ENCODE peak calls at places on chromosome 18, in ten cellular contexts. One of them, this sample, is unnamed.

GRCh38 chr18:35042389-35043066 is 1.3 kb downstream of the MAPRE2 start:
- DNase-seq in HS-27A: no peak
- DNase-seq in effector memory CD8-positive, alpha-beta T cell: peak
- DNase-seq in HFF-Myc: no peak
- DNase-seq in RKO: peak
- DNase-seq in Calu3: no peak
- DNase-seq in DMS153: no peak
- DNase-seq in fibroblast of lung: peak
- DNase-seq in HEK293T: no peak
- DNase-seq in RCC 7860: no peak
- DNase-seq in this sample: no peak

GRCh38 chr18:48946329-48946835 is 4.4 kb downstream of the SMAD7 start:
- DNase-seq in HS-27A: no peak
- DNase-seq in effector memory CD8-positive, alpha-beta T cell: no peak
- DNase-seq in HFF-Myc: no peak
- DNase-seq in RKO: no peak
- DNase-seq in Calu3: peak
- DNase-seq in DMS153: peak
- DNase-seq in fibroblast of lung: peak
- DNase-seq in HEK293T: no peak
- DNase-seq in RCC 7860: peak
- DNase-seq in this sample: peak

GRCh38 chr18:69883781-69884180 is 63.9 kb downstream of the CD226 start:
- DNase-seq in HS-27A: no peak
- DNase-seq in effector memory CD8-positive, alpha-beta T cell: no peak
- DNase-seq in HFF-Myc: no peak
- DNase-seq in RKO: no peak
- DNase-seq in Calu3: no peak
- DNase-seq in DMS153: no peak
- DNase-seq in fibroblast of lung: no peak
- DNase-seq in HEK293T: no peak
- DNase-seq in RCC 7860: no peak
- DNase-seq in this sample: no peak

GRCh38 chr18:24276994-24277393 is 120.6 kb downstream of the OSBPL1A start:
- DNase-seq in HS-27A: no peak
- DNase-seq in effector memory CD8-positive, alpha-beta T cell: no peak
- DNase-seq in HFF-Myc: no peak
- DNase-seq in RKO: no peak
- DNase-seq in Calu3: no peak
- DNase-seq in DMS153: no peak
- DNase-seq in fibroblast of lung: no peak
- DNase-seq in HEK293T: no peak
- DNase-seq in RCC 7860: no peak
- DNase-seq in this sample: no peak

GRCh38 chr18:37019157-37019571 is 190.2 kb downstream of the KIAA1328 start:
- DNase-seq in HS-27A: no peak
- DNase-seq in effector memory CD8-positive, alpha-beta T cell: no peak
- DNase-seq in HFF-Myc: peak
- DNase-seq in RKO: peak
- DNase-seq in Calu3: peak
- DNase-seq in DMS153: no peak
- DNase-seq in fibroblast of lung: peak
- DNase-seq in HEK293T: peak
- DNase-seq in RCC 7860: no peak
- DNase-seq in this sample: peak

GRCh38 chr18:7000484-7001096 is 117.0 kb downstream of the LAMA1 start:
- DNase-seq in HS-27A: no peak
- DNase-seq in effector memory CD8-positive, alpha-beta T cell: no peak
- DNase-seq in HFF-Myc: no peak
- DNase-seq in RKO: peak
- DNase-seq in Calu3: no peak
- DNase-seq in DMS153: no peak
- DNase-seq in fibroblast of lung: no peak
- DNase-seq in HEK293T: peak
- DNase-seq in RCC 7860: peak
- DNase-seq in this sample: no peak

GRCh38 chr18:46939337-46939963 is 22.0 kb downstream of the KATNAL2 start:
- DNase-seq in HS-27A: no peak
- DNase-seq in effector memory CD8-positive, alpha-beta T cell: no peak
- DNase-seq in HFF-Myc: no peak
- DNase-seq in RKO: peak
- DNase-seq in Calu3: no peak
- DNase-seq in DMS153: no peak
- DNase-seq in fibroblast of lung: peak
- DNase-seq in HEK293T: no peak
- DNase-seq in RCC 7860: peak
- DNase-seq in this sample: no peak

GRCh38 chr18:79588131-79588635 is 91.4 kb upstream of the CTDP1 start:
- DNase-seq in HS-27A: no peak
- DNase-seq in effector memory CD8-positive, alpha-beta T cell: no peak
- DNase-seq in HFF-Myc: no peak
- DNase-seq in RKO: no peak
- DNase-seq in Calu3: no peak
- DNase-seq in DMS153: no peak
- DNase-seq in fibroblast of lung: no peak
- DNase-seq in HEK293T: no peak
- DNase-seq in RCC 7860: no peak
- DNase-seq in this sample: no peak

GRCh38 chr18:48073231-48073930 is 142.9 kb upstream of the SMAD2 start:
- DNase-seq in HS-27A: no peak
- DNase-seq in effector memory CD8-positive, alpha-beta T cell: no peak
- DNase-seq in HFF-Myc: no peak
- DNase-seq in RKO: no peak
- DNase-seq in Calu3: no peak
- DNase-seq in DMS153: no peak
- DNase-seq in fibroblast of lung: no peak
- DNase-seq in HEK293T: no peak
- DNase-seq in RCC 7860: no peak
- DNase-seq in this sample: no peak

GRCh38 chr18:74411475-74411874 is 45.6 kb downstream of the DIPK1C start:
- DNase-seq in HS-27A: no peak
- DNase-seq in effector memory CD8-positive, alpha-beta T cell: no peak
- DNase-seq in HFF-Myc: no peak
- DNase-seq in RKO: no peak
- DNase-seq in Calu3: no peak
- DNase-seq in DMS153: no peak
- DNase-seq in fibroblast of lung: no peak
- DNase-seq in HEK293T: no peak
- DNase-seq in RCC 7860: no peak
- DNase-seq in this sample: no peak

GRCh38 chr18:31497404-31497710 is 620 bp upstream of the DSG2 start:
- DNase-seq in HS-27A: no peak
- DNase-seq in effector memory CD8-positive, alpha-beta T cell: no peak
- DNase-seq in HFF-Myc: no peak
- DNase-seq in RKO: no peak
- DNase-seq in Calu3: no peak
- DNase-seq in DMS153: no peak
- DNase-seq in fibroblast of lung: no peak
- DNase-seq in HEK293T: no peak
- DNase-seq in RCC 7860: no peak
- DNase-seq in this sample: no peak

GRCh38 chr18:57077786-57078552 is 68.9 kb upstream of the BOD1L2 start:
- DNase-seq in HS-27A: no peak
- DNase-seq in effector memory CD8-positive, alpha-beta T cell: peak
- DNase-seq in HFF-Myc: no peak
- DNase-seq in RKO: no peak
- DNase-seq in Calu3: no peak
- DNase-seq in DMS153: no peak
- DNase-seq in fibroblast of lung: no peak
- DNase-seq in HEK293T: no peak
- DNase-seq in RCC 7860: no peak
- DNase-seq in this sample: no peak

GRCh38 chr18:79884963-79885728 is 66.3 kb downstream of the SLC66A2 start:
- DNase-seq in HS-27A: no peak
- DNase-seq in effector memory CD8-positive, alpha-beta T cell: no peak
- DNase-seq in HFF-Myc: no peak
- DNase-seq in RKO: no peak
- DNase-seq in Calu3: no peak
- DNase-seq in DMS153: no peak
- DNase-seq in fibroblast of lung: no peak
- DNase-seq in HEK293T: no peak
- DNase-seq in RCC 7860: no peak
- DNase-seq in this sample: no peak

GRCh38 chr18:23146861-23147469 is 11.7 kb downstream of the CABLES1 start:
- DNase-seq in HS-27A: no peak
- DNase-seq in effector memory CD8-positive, alpha-beta T cell: no peak
- DNase-seq in HFF-Myc: no peak
- DNase-seq in RKO: no peak
- DNase-seq in Calu3: no peak
- DNase-seq in DMS153: no peak
- DNase-seq in fibroblast of lung: no peak
- DNase-seq in HEK293T: no peak
- DNase-seq in RCC 7860: no peak
- DNase-seq in this sample: no peak

GRCh38 chr18:39939209-39939608 is 2015.8 kb upstream of the PIK3C3 start:
- DNase-seq in HS-27A: no peak
- DNase-seq in effector memory CD8-positive, alpha-beta T cell: no peak
- DNase-seq in HFF-Myc: no peak
- DNase-seq in RKO: no peak
- DNase-seq in Calu3: no peak
- DNase-seq in DMS153: no peak
- DNase-seq in fibroblast of lung: no peak
- DNase-seq in HEK293T: no peak
- DNase-seq in RCC 7860: no peak
- DNase-seq in this sample: no peak

GRCh38 chr18:56112013-56112749 is 524.2 kb upstream of the TCF4 start:
- DNase-seq in HS-27A: no peak
- DNase-seq in effector memory CD8-positive, alpha-beta T cell: no peak
- DNase-seq in HFF-Myc: no peak
- DNase-seq in RKO: peak
- DNase-seq in Calu3: no peak
- DNase-seq in DMS153: no peak
- DNase-seq in fibroblast of lung: peak
- DNase-seq in HEK293T: no peak
- DNase-seq in RCC 7860: no peak
- DNase-seq in this sample: no peak

GRCh38 chr18:53757346-53757745 is 467.1 kb downstream of the MBD2 start:
- DNase-seq in HS-27A: no peak
- DNase-seq in effector memory CD8-positive, alpha-beta T cell: no peak
- DNase-seq in HFF-Myc: no peak
- DNase-seq in RKO: no peak
- DNase-seq in Calu3: no peak
- DNase-seq in DMS153: no peak
- DNase-seq in fibroblast of lung: peak
- DNase-seq in HEK293T: no peak
- DNase-seq in RCC 7860: no peak
- DNase-seq in this sample: no peak

GRCh38 chr18:33113421-33113820 is 327.1 kb downstream of the CCDC178 start:
- DNase-seq in HS-27A: no peak
- DNase-seq in effector memory CD8-positive, alpha-beta T cell: no peak
- DNase-seq in HFF-Myc: no peak
- DNase-seq in RKO: no peak
- DNase-seq in Calu3: no peak
- DNase-seq in DMS153: no peak
- DNase-seq in fibroblast of lung: no peak
- DNase-seq in HEK293T: no peak
- DNase-seq in RCC 7860: no peak
- DNase-seq in this sample: no peak

GRCh38 chr18:621181-621580 is 24.4 kb downstream of the CLUL1 start:
- DNase-seq in HS-27A: no peak
- DNase-seq in effector memory CD8-positive, alpha-beta T cell: no peak
- DNase-seq in HFF-Myc: peak
- DNase-seq in RKO: peak
- DNase-seq in Calu3: no peak
- DNase-seq in DMS153: no peak
- DNase-seq in fibroblast of lung: peak
- DNase-seq in HEK293T: no peak
- DNase-seq in RCC 7860: no peak
- DNase-seq in this sample: no peak

GRCh38 chr18:78640596-78640995 is 339.0 kb upstream of the SALL3 start:
- DNase-seq in HS-27A: no peak
- DNase-seq in effector memory CD8-positive, alpha-beta T cell: no peak
- DNase-seq in HFF-Myc: no peak
- DNase-seq in RKO: no peak
- DNase-seq in Calu3: no peak
- DNase-seq in DMS153: no peak
- DNase-seq in fibroblast of lung: no peak
- DNase-seq in HEK293T: no peak
- DNase-seq in RCC 7860: no peak
- DNase-seq in this sample: no peak

GRCh38 chr18:33440384-33441043 is at the start of gene CCDC178:
- DNase-seq in HS-27A: no peak
- DNase-seq in effector memory CD8-positive, alpha-beta T cell: no peak
- DNase-seq in HFF-Myc: no peak
- DNase-seq in RKO: no peak
- DNase-seq in Calu3: no peak
- DNase-seq in DMS153: peak
- DNase-seq in fibroblast of lung: peak
- DNase-seq in HEK293T: peak
- DNase-seq in RCC 7860: no peak
- DNase-seq in this sample: no peak

GRCh38 chr18:79935925-79936324 is 15.5 kb downstream of the SLC66A2 start:
- DNase-seq in HS-27A: no peak
- DNase-seq in effector memory CD8-positive, alpha-beta T cell: no peak
- DNase-seq in HFF-Myc: no peak
- DNase-seq in RKO: no peak
- DNase-seq in Calu3: no peak
- DNase-seq in DMS153: no peak
- DNase-seq in fibroblast of lung: no peak
- DNase-seq in HEK293T: no peak
- DNase-seq in RCC 7860: no peak
- DNase-seq in this sample: no peak

This sample was measured in astrocyte of the cerebellum.